ENCODE peak calls at places on chromosomes 2 and 18, in eight cellular contexts. D, V, L, R, W, H, X and K are unnamed samples.

GRCh38 chr2:237996041-237996593 is 29.3 kb downstream of the UBE2F start:
- DNase-seq in H (no peak), X (no peak), D (peak; percentile 84), V (no peak), R (peak; percentile 62), L (no peak), W (no peak), K (no peak)

GRCh38 chr2:217301142-217301541 is 441.3 kb upstream of the TNP1 start:
- DNase-seq in W (no peak), H (no peak), R (no peak), L (no peak), V (no peak), D (no peak), X (no peak), K (no peak)

GRCh38 chr2:227472265-227473018 is 486 bp downstream of the AGFG1 start:
- DNase-seq in L (peak; percentile 40), X (no peak), D (no peak), V (no peak), R (peak; percentile 59), H (peak; percentile 43), W (no peak), K (peak; percentile 37)

GRCh38 chr2:181253438-181253837 is 203.7 kb upstream of the ITGA4 start:
- DNase-seq in X (no peak), D (no peak), W (no peak), L (no peak), V (no peak), R (no peak), H (no peak), K (no peak)

GRCh38 chr2:120385355-120386127 is 39.6 kb downstream of the INHBB start:
- DNase-seq in L (no peak), X (no peak), D (no peak), R (no peak), W (no peak), H (no peak), V (no peak), K (no peak)

GRCh38 chr2:70520825-70521224 is 32.8 kb downstream of the TGFA start:
- DNase-seq in X (no peak), V (no peak), D (no peak), H (no peak), R (no peak), L (no peak), W (no peak), K (no peak)

GRCh38 chr2:121596221-121597080 is 52.8 kb downstream of the CLASP1 start:
- DNase-seq in R (peak; percentile 75), L (peak; percentile 30), H (no peak), V (no peak), X (no peak), W (no peak), D (peak; percentile 19), K (no peak)

GRCh38 chr18:57627488-57627887 is 5.9 kb upstream of the NARS1 start:
- DNase-seq in X (no peak), V (no peak), H (no peak), R (no peak), W (no peak), D (no peak), L (peak; percentile 55), K (no peak)

GRCh38 chr18:46283895-46284295 is 179.7 kb downstream of the HAUS1 start:
- DNase-seq in V (no peak), D (peak; percentile 27), L (no peak), H (no peak), W (no peak), R (no peak), X (no peak), K (no peak)

GRCh38 chr18:55585586-55586521 is 2.1 kb downstream of the TCF4 start:
- DNase-seq in L (no peak), D (no peak), W (no peak), V (no peak), H (no peak), X (no peak), R (peak; percentile 48), K (no peak)

GRCh38 chr2:169018390-169018789 is 12.7 kb downstream of the ABCB11 start:
- DNase-seq in H (no peak), V (no peak), X (no peak), D (no peak), L (no peak), R (no peak), W (no peak), K (no peak)

GRCh38 chr2:12416600-12416999 is 300.1 kb upstream of the TRIB2 start:
- DNase-seq in D (no peak), L (peak; percentile 26), H (peak; percentile 49), X (no peak), V (peak; percentile 40), W (peak; percentile 28), R (no peak), K (no peak)

GRCh38 chr2:41927581-41928260 is 120.1 kb upstream of the PKDCC start:
- DNase-seq in V (no peak), D (no peak), H (no peak), R (no peak), L (no peak), X (no peak), W (peak; percentile 51), K (no peak)

GRCh38 chr18:6963452-6964097 is 154.0 kb downstream of the LAMA1 start:
- DNase-seq in X (no peak), W (no peak), L (no peak), R (no peak), H (no peak), D (no peak), V (no peak), K (no peak)

GRCh38 chr18:24427484-24427883 is 1.0 kb downstream of the IMPACT start:
- DNase-seq in R (peak; percentile 42), X (no peak), D (no peak), V (no peak), H (no peak), L (peak; percentile 9), W (no peak), K (no peak)

GRCh38 chr2:30115141-30115980 is 31.4 kb upstream of the YPEL5 start:
- DNase-seq in X (peak; percentile 46), L (peak; percentile 88), R (peak; percentile 82), W (peak; percentile 77), H (peak; percentile 44), V (peak; percentile 37), D (peak; percentile 20), K (no peak)

GRCh38 chr18:78816114-78816513 is 163.5 kb upstream of the SALL3 start:
- DNase-seq in D (no peak), L (no peak), H (no peak), R (no peak), V (no peak), W (no peak), X (no peak), K (no peak)

GRCh38 chr2:197453123-197453913 is at the start of gene COQ10B:
- DNase-seq in W (peak; percentile 99), V (peak; percentile 92), L (peak; percentile 100), H (peak; percentile 96), X (peak; percentile 97), D (peak; percentile 98), R (peak; percentile 100), K (peak; percentile 97)

GRCh38 chr2:43838560-43839267 is at the start of the genes ABCG5 and ABCG8:
- DNase-seq in H (no peak), D (no peak), V (no peak), X (no peak), L (no peak), W (no peak), R (no peak), K (no peak)

GRCh38 chr18:74492259-74492658 is 3.9 kb upstream of the CNDP2 start:
- DNase-seq in V (no peak), X (no peak), R (no peak), D (no peak), L (no peak), W (no peak), H (no peak), K (no peak)

GRCh38 chr18:5414546-5414945 is 119.0 kb upstream of the ZBTB14 start:
- DNase-seq in X (no peak), D (no peak), W (no peak), H (no peak), V (no peak), R (no peak), L (no peak), K (no peak)

GRCh38 chr2:14884651-14885050 is 252.1 kb downstream of the LRATD1 start:
- DNase-seq in W (no peak), R (no peak), X (no peak), L (no peak), H (no peak), D (no peak), V (no peak), K (no peak)

GRCh38 chr2:102267774-102268173 is 43.6 kb upstream of the IL1RL1 start:
- DNase-seq in W (no peak), X (no peak), L (no peak), H (no peak), R (no peak), V (no peak), D (no peak), K (no peak)

GRCh38 chr2:19368760-19369159 is 10.3 kb upstream of the OSR1 start:
- DNase-seq in D (no peak), R (no peak), X (no peak), W (no peak), L (no peak), V (no peak), H (no peak), K (no peak)

GRCh38 chr2:222318026-222318711 is 19.4 kb upstream of the PAX3 start:
- DNase-seq in V (no peak), H (no peak), L (peak; percentile 86), W (peak; percentile 52), R (peak; percentile 74), X (peak; percentile 46), D (peak; percentile 67), K (no peak)

GRCh38 chr2:213490087-213490486 is 205.8 kb downstream of the SPAG16 start:
- DNase-seq in W (no peak), V (no peak), X (no peak), R (no peak), D (no peak), H (no peak), L (no peak), K (no peak)

GRCh38 chr18:38237796-38238195 is 672.2 kb upstream of the CELF4 start:
- DNase-seq in W (no peak), H (no peak), L (no peak), V (no peak), D (no peak), X (no peak), R (no peak), K (no peak)

GRCh38 chr2:112625474-112626114 is 20.1 kb upstream of the SLC20A1 start:
- DNase-seq in H (no peak), V (no peak), L (no peak), W (no peak), D (no peak), R (no peak), X (no peak), K (no peak)

GRCh38 chr2:133523406-133523805 is 44.9 kb downstream of the NCKAP5 start:
- DNase-seq in V (no peak), R (no peak), H (no peak), W (no peak), L (no peak), X (no peak), D (no peak), K (no peak)

GRCh38 chr2:127216593-127216992 is 3.5 kb downstream of the CYP27C1 start:
- DNase-seq in R (no peak), W (no peak), D (no peak), X (no peak), V (no peak), L (no peak), H (no peak), K (no peak)

GRCh38 chr2:40373093-40373492 is 78.8 kb downstream of the SLC8A1 start:
- DNase-seq in X (no peak), H (no peak), R (no peak), D (no peak), W (no peak), L (no peak), V (no peak), K (no peak)

GRCh38 chr2:208820289-208820688 is 413.7 kb downstream of the PTH2R start:
- DNase-seq in D (no peak), L (no peak), W (no peak), H (no peak), R (no peak), X (peak; percentile 51), V (no peak), K (no peak)

GRCh38 chr2:121567957-121568409 is 37.3 kb downstream of the RNU4ATAC start:
- DNase-seq in R (no peak), V (no peak), W (no peak), H (no peak), D (no peak), L (peak; percentile 7), X (no peak), K (no peak)

GRCh38 chr2:20424300-20425290 is 22.3 kb upstream of the RHOB start:
- DNase-seq in X (no peak), H (no peak), L (peak; percentile 54), V (no peak), D (no peak), W (no peak), R (peak; percentile 97), K (no peak)